ENCODE peak calls at places on chromosomes 5 and 9, in seven cellular contexts. One of them, this sample, is unnamed.

GRCh38 chr5:59123595-59124561 is 541.0 kb downstream of the RAB3C start:
- DNase-seq in left ventricle myocardium inferior: no peak
- DNase-seq in GM13977: no peak
- DNase-seq in lung: no peak
- DNase-seq in prostate gland: no peak
- DNase-seq in MM.1S: peak; percentile 65
- DNase-seq in mesothelial cell of epicardium: no peak
- DNase-seq in this sample: no peak

GRCh38 chr9:36088020-36088419 is 48.5 kb upstream of the GLIPR2 start:
- DNase-seq in left ventricle myocardium inferior: no peak
- DNase-seq in GM13977: no peak
- DNase-seq in lung: no peak
- DNase-seq in prostate gland: no peak
- DNase-seq in MM.1S: no peak
- DNase-seq in mesothelial cell of epicardium: no peak
- DNase-seq in this sample: no peak

GRCh38 chr5:108381034-108381954 is 604 bp downstream of the FBXL17 start:
- DNase-seq in left ventricle myocardium inferior: peak; percentile 85
- DNase-seq in GM13977: peak; percentile 77
- DNase-seq in lung: peak; percentile 81
- DNase-seq in prostate gland: peak; percentile 49
- DNase-seq in MM.1S: peak; percentile 83
- DNase-seq in mesothelial cell of epicardium: peak; percentile 48
- DNase-seq in this sample: peak; percentile 81

GRCh38 chr9:78614892-78615291 is 318.0 kb downstream of the PSAT1 start:
- DNase-seq in left ventricle myocardium inferior: no peak
- DNase-seq in GM13977: no peak
- DNase-seq in lung: no peak
- DNase-seq in prostate gland: no peak
- DNase-seq in MM.1S: no peak
- DNase-seq in mesothelial cell of epicardium: no peak
- DNase-seq in this sample: no peak

GRCh38 chr9:73773896-73774295 is 622.2 kb downstream of the ANXA1 start:
- DNase-seq in left ventricle myocardium inferior: no peak
- DNase-seq in GM13977: no peak
- DNase-seq in lung: no peak
- DNase-seq in prostate gland: no peak
- DNase-seq in MM.1S: no peak
- DNase-seq in mesothelial cell of epicardium: no peak
- DNase-seq in this sample: no peak

GRCh38 chr9:114207845-114208244 is 52.5 kb downstream of the COL27A1 start:
- DNase-seq in left ventricle myocardium inferior: no peak
- DNase-seq in GM13977: no peak
- DNase-seq in lung: no peak
- DNase-seq in prostate gland: no peak
- DNase-seq in MM.1S: no peak
- DNase-seq in mesothelial cell of epicardium: no peak
- DNase-seq in this sample: no peak

GRCh38 chr9:14170973-14171596 is 142.9 kb downstream of the NFIB start:
- DNase-seq in left ventricle myocardium inferior: no peak
- DNase-seq in GM13977: peak; percentile 4
- DNase-seq in lung: no peak
- DNase-seq in prostate gland: no peak
- DNase-seq in MM.1S: no peak
- DNase-seq in mesothelial cell of epicardium: no peak
- DNase-seq in this sample: no peak

GRCh38 chr9:135136481-135136880 is 49.0 kb downstream of the OLFM1 start:
- DNase-seq in left ventricle myocardium inferior: no peak
- DNase-seq in GM13977: no peak
- DNase-seq in lung: no peak
- DNase-seq in prostate gland: no peak
- DNase-seq in MM.1S: no peak
- DNase-seq in mesothelial cell of epicardium: no peak
- DNase-seq in this sample: no peak

GRCh38 chr5:80960531-80961375 is 590 bp downstream of the RASGRF2 start:
- DNase-seq in left ventricle myocardium inferior: peak; percentile 28
- DNase-seq in GM13977: peak; percentile 38
- DNase-seq in lung: peak; percentile 35
- DNase-seq in prostate gland: no peak
- DNase-seq in MM.1S: no peak
- DNase-seq in mesothelial cell of epicardium: peak; percentile 23
- DNase-seq in this sample: peak; percentile 82

GRCh38 chr9:28031521-28032177 is 458.4 kb upstream of the C9orf72 start:
- DNase-seq in left ventricle myocardium inferior: no peak
- DNase-seq in GM13977: no peak
- DNase-seq in lung: no peak
- DNase-seq in prostate gland: no peak
- DNase-seq in MM.1S: no peak
- DNase-seq in mesothelial cell of epicardium: no peak
- DNase-seq in this sample: no peak

GRCh38 chr9:23563497-23563896 is 262.5 kb downstream of the ELAVL2 start:
- DNase-seq in left ventricle myocardium inferior: no peak
- DNase-seq in GM13977: no peak
- DNase-seq in lung: no peak
- DNase-seq in prostate gland: no peak
- DNase-seq in MM.1S: no peak
- DNase-seq in mesothelial cell of epicardium: no peak
- DNase-seq in this sample: no peak

DNA sequence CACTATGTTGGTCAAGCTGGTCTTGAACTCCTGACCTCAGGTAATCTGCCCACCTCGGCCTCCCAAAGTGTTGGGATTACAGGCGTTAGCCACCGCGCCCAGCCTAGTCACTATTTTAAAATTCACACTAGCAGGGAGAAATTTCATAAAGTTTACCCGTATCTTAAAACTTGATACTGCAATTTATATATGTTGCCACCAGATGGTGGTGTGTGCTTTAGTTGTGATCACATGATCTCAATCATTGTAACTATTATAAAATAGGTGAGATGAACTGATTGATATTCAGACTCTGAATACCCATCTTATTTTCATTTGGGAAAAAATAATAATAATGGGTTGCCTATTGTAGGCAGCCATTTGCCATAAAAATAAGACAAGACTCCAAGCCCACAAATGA is 1330.4 kb upstream of the WWC1 start:
- DNase-seq in left ventricle myocardium inferior: no peak
- DNase-seq in GM13977: no peak
- DNase-seq in lung: no peak
- DNase-seq in prostate gland: no peak
- DNase-seq in MM.1S: peak; percentile 32
- DNase-seq in mesothelial cell of epicardium: no peak
- DNase-seq in this sample: no peak
- TF ChIP-seq CTCF in left ventricle myocardium inferior: peak; percentile 18
- TF ChIP-seq CTCF in GM13977: no peak
- TF ChIP-seq CTCF in lung: no peak
- TF ChIP-seq CTCF in prostate gland: peak; percentile 33
- TF ChIP-seq CTCF in MM.1S: peak; percentile 46
- TF ChIP-seq CTCF in mesothelial cell of epicardium: no peak
- TF ChIP-seq CTCF in this sample: peak; percentile 14

GRCh38 chr5:132714456-132715307 is 22.7 kb downstream of the KIF3A start:
- DNase-seq in left ventricle myocardium inferior: no peak
- DNase-seq in GM13977: no peak
- DNase-seq in lung: no peak
- DNase-seq in prostate gland: no peak
- DNase-seq in MM.1S: peak; percentile 27
- DNase-seq in mesothelial cell of epicardium: no peak
- DNase-seq in this sample: no peak
- TF ChIP-seq CTCF in left ventricle myocardium inferior: peak; percentile 45
- TF ChIP-seq CTCF in GM13977: peak; percentile 36
- TF ChIP-seq CTCF in lung: no peak
- TF ChIP-seq CTCF in prostate gland: peak; percentile 35
- TF ChIP-seq CTCF in MM.1S: peak; percentile 45
- TF ChIP-seq CTCF in mesothelial cell of epicardium: peak; percentile 61
- TF ChIP-seq CTCF in this sample: peak; percentile 30

GRCh38 chr5:57304931-57305330 is 131.1 kb downstream of the GPBP1 start:
- DNase-seq in left ventricle myocardium inferior: no peak
- DNase-seq in GM13977: no peak
- DNase-seq in lung: no peak
- DNase-seq in prostate gland: no peak
- DNase-seq in MM.1S: no peak
- DNase-seq in mesothelial cell of epicardium: no peak
- DNase-seq in this sample: no peak

GRCh38 chr5:57302643-57303042 is 128.8 kb downstream of the GPBP1 start:
- DNase-seq in left ventricle myocardium inferior: no peak
- DNase-seq in GM13977: no peak
- DNase-seq in lung: no peak
- DNase-seq in prostate gland: no peak
- DNase-seq in MM.1S: no peak
- DNase-seq in mesothelial cell of epicardium: no peak
- DNase-seq in this sample: no peak

GRCh38 chr5:57299945-57300344 is 126.1 kb downstream of the GPBP1 start:
- DNase-seq in left ventricle myocardium inferior: no peak
- DNase-seq in GM13977: no peak
- DNase-seq in lung: no peak
- DNase-seq in prostate gland: no peak
- DNase-seq in MM.1S: no peak
- DNase-seq in mesothelial cell of epicardium: no peak
- DNase-seq in this sample: no peak

GRCh38 chr5:57303985-57304384 is 130.1 kb downstream of the GPBP1 start:
- DNase-seq in left ventricle myocardium inferior: no peak
- DNase-seq in GM13977: no peak
- DNase-seq in lung: no peak
- DNase-seq in prostate gland: no peak
- DNase-seq in MM.1S: no peak
- DNase-seq in mesothelial cell of epicardium: no peak
- DNase-seq in this sample: peak; percentile 14

DNA sequence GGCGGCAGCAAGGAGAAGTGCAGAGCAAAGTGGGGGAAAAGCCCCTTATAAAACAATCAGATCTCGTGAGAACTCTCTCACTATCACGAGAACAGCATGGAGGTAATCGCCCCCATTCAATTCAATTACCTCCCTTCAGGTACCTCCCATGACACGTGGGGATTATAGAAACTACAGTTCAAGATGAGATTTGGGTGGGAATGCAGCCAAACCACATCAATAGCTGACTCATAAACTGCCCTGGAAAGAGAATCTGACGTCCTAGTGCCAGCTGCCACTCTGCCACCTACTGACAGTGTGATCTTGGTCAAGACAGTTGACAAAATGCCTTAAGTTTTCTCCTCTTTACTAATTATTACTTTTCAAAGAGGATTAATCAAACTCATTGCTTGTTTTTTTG is 128.3 kb downstream of the GPBP1 start:
- DNase-seq in left ventricle myocardium inferior: no peak
- DNase-seq in GM13977: no peak
- DNase-seq in lung: no peak
- DNase-seq in prostate gland: no peak
- DNase-seq in MM.1S: peak; percentile 76
- DNase-seq in mesothelial cell of epicardium: no peak
- DNase-seq in this sample: peak; percentile 78
- TF ChIP-seq CTCF in left ventricle myocardium inferior: no peak
- TF ChIP-seq CTCF in GM13977: no peak
- TF ChIP-seq CTCF in lung: no peak
- TF ChIP-seq CTCF in prostate gland: no peak
- TF ChIP-seq CTCF in MM.1S: peak; percentile 30
- TF ChIP-seq CTCF in mesothelial cell of epicardium: no peak
- TF ChIP-seq CTCF in this sample: no peak

GRCh38 chr9:82466616-82467251 is 478.2 kb downstream of the SPATA31D1 start:
- DNase-seq in left ventricle myocardium inferior: no peak
- DNase-seq in GM13977: no peak
- DNase-seq in lung: no peak
- DNase-seq in prostate gland: no peak
- DNase-seq in MM.1S: peak; percentile 81
- DNase-seq in mesothelial cell of epicardium: no peak
- DNase-seq in this sample: no peak
- TF ChIP-seq CTCF in left ventricle myocardium inferior: peak; percentile 45
- TF ChIP-seq CTCF in GM13977: no peak
- TF ChIP-seq CTCF in lung: no peak
- TF ChIP-seq CTCF in prostate gland: no peak
- TF ChIP-seq CTCF in MM.1S: peak; percentile 74
- TF ChIP-seq CTCF in mesothelial cell of epicardium: no peak
- TF ChIP-seq CTCF in this sample: no peak